ENCODE peak calls at places on chromosome 5, in four cellular contexts. One of them, this sample, is unnamed.

GRCh38 chr5:131720714-131721113 is 76.1 kb downstream of the FNIP1 start:
- DNase-seq in Peyer's patch: no peak
- DNase-seq in uterus: no peak
- DNase-seq in heart left ventricle: no peak
- DNase-seq in this sample: peak

GRCh38 chr5:110973510-110973909 is 98.0 kb upstream of the TSLP start:
- DNase-seq in Peyer's patch: no peak
- DNase-seq in uterus: no peak
- DNase-seq in heart left ventricle: no peak
- DNase-seq in this sample: no peak

GRCh38 chr5:40383719-40384651 is 295.7 kb upstream of the PTGER4 start:
- DNase-seq in Peyer's patch: no peak
- DNase-seq in uterus: no peak
- DNase-seq in heart left ventricle: no peak
- DNase-seq in this sample: peak

GRCh38 chr5:50965621-50966362 is 299.4 kb downstream of the PARP8 start:
- DNase-seq in Peyer's patch: no peak
- DNase-seq in uterus: no peak
- DNase-seq in heart left ventricle: no peak
- DNase-seq in this sample: no peak

GRCh38 chr5:180098991-180099732 is 27.6 kb upstream of the RNF130 start:
- DNase-seq in Peyer's patch: peak
- DNase-seq in uterus: no peak
- DNase-seq in heart left ventricle: no peak
- DNase-seq in this sample: no peak

GRCh38 chr5:77770293-77771005 is 5.7 kb downstream of the TBCA start:
- DNase-seq in Peyer's patch: no peak
- DNase-seq in uterus: no peak
- DNase-seq in heart left ventricle: no peak
- DNase-seq in this sample: no peak

GRCh38 chr5:9348296-9348996 is 197.4 kb downstream of the SEMA5A start:
- DNase-seq in Peyer's patch: peak
- DNase-seq in uterus: no peak
- DNase-seq in heart left ventricle: no peak
- DNase-seq in this sample: peak

GRCh38 chr5:35012796-35013195 is 35.0 kb downstream of the AGXT2 start:
- DNase-seq in Peyer's patch: no peak
- DNase-seq in uterus: no peak
- DNase-seq in heart left ventricle: peak
- DNase-seq in this sample: no peak

GRCh38 chr5:107389130-107389553 is 281.6 kb downstream of the EFNA5 start:
- DNase-seq in Peyer's patch: peak
- DNase-seq in uterus: no peak
- DNase-seq in heart left ventricle: no peak
- DNase-seq in this sample: peak

GRCh38 chr5:173866249-173867172 is 21.6 kb upstream of the CPEB4 start:
- DNase-seq in Peyer's patch: no peak
- DNase-seq in uterus: no peak
- DNase-seq in heart left ventricle: no peak
- DNase-seq in this sample: no peak

GRCh38 chr5:148902478-148902877 is 76.1 kb downstream of the ADRB2 start:
- DNase-seq in Peyer's patch: no peak
- DNase-seq in uterus: no peak
- DNase-seq in heart left ventricle: no peak
- DNase-seq in this sample: no peak

GRCh38 chr5:122985006-122985700 is 51.4 kb downstream of the PPIC start:
- DNase-seq in Peyer's patch: no peak
- DNase-seq in uterus: no peak
- DNase-seq in heart left ventricle: no peak
- DNase-seq in this sample: no peak

GRCh38 chr5:179230061-179230461 is 115.2 kb downstream of the ADAMTS2 start:
- DNase-seq in Peyer's patch: no peak
- DNase-seq in uterus: peak
- DNase-seq in heart left ventricle: no peak
- DNase-seq in this sample: no peak

GRCh38 chr5:137361275-137361674 is 137.9 kb downstream of the SPOCK1 start:
- DNase-seq in Peyer's patch: no peak
- DNase-seq in uterus: no peak
- DNase-seq in heart left ventricle: no peak
- DNase-seq in this sample: peak

GRCh38 chr5:158384535-158385421 is 525.8 kb upstream of the CLINT1 start:
- DNase-seq in Peyer's patch: no peak
- DNase-seq in uterus: no peak
- DNase-seq in heart left ventricle: no peak
- DNase-seq in this sample: peak

GRCh38 chr5:39424751-39425524 is at the start of gene DAB2:
- DNase-seq in Peyer's patch: peak
- DNase-seq in uterus: peak
- DNase-seq in heart left ventricle: peak
- DNase-seq in this sample: peak

GRCh38 chr5:6772886-6773285 is 59.7 kb downstream of the TENT4A start:
- DNase-seq in Peyer's patch: no peak
- DNase-seq in uterus: no peak
- DNase-seq in heart left ventricle: no peak
- DNase-seq in this sample: no peak

GRCh38 chr5:33240552-33240951 is 200.2 kb upstream of the TARS1 start:
- DNase-seq in Peyer's patch: no peak
- DNase-seq in uterus: no peak
- DNase-seq in heart left ventricle: no peak
- DNase-seq in this sample: no peak

GRCh38 chr5:132813599-132814440 is 718 bp downstream of the SOWAHA start:
- DNase-seq in Peyer's patch: peak
- DNase-seq in uterus: no peak
- DNase-seq in heart left ventricle: no peak
- DNase-seq in this sample: peak

GRCh38 chr5:170464280-170465127 is 39.3 kb upstream of the KCNIP1 start:
- DNase-seq in Peyer's patch: no peak
- DNase-seq in uterus: no peak
- DNase-seq in heart left ventricle: no peak
- DNase-seq in this sample: no peak

GRCh38 chr5:27308151-27308550 is 269.8 kb upstream of the CDH9 start:
- DNase-seq in Peyer's patch: no peak
- DNase-seq in uterus: no peak
- DNase-seq in heart left ventricle: no peak
- DNase-seq in this sample: no peak

GRCh38 chr5:93070938-93071337 is 510.1 kb downstream of the NR2F1-AS1 start:
- DNase-seq in Peyer's patch: no peak
- DNase-seq in uterus: no peak
- DNase-seq in heart left ventricle: no peak
- DNase-seq in this sample: no peak

GRCh38 chr5:132470596-132470995 is 20.0 kb downstream of the IRF1 start:
- DNase-seq in Peyer's patch: peak
- DNase-seq in uterus: peak
- DNase-seq in heart left ventricle: no peak
- DNase-seq in this sample: no peak

GRCh38 chr5:36657563-36657995 is 51.2 kb downstream of the SLC1A3 start:
- DNase-seq in Peyer's patch: peak
- DNase-seq in uterus: peak
- DNase-seq in heart left ventricle: peak
- DNase-seq in this sample: peak
- TF ChIP-seq POLR2A in Peyer's patch: no peak
- TF ChIP-seq POLR2A in uterus: no peak
- TF ChIP-seq POLR2A in heart left ventricle: no peak
- TF ChIP-seq POLR2A in this sample: no peak

DNA sequence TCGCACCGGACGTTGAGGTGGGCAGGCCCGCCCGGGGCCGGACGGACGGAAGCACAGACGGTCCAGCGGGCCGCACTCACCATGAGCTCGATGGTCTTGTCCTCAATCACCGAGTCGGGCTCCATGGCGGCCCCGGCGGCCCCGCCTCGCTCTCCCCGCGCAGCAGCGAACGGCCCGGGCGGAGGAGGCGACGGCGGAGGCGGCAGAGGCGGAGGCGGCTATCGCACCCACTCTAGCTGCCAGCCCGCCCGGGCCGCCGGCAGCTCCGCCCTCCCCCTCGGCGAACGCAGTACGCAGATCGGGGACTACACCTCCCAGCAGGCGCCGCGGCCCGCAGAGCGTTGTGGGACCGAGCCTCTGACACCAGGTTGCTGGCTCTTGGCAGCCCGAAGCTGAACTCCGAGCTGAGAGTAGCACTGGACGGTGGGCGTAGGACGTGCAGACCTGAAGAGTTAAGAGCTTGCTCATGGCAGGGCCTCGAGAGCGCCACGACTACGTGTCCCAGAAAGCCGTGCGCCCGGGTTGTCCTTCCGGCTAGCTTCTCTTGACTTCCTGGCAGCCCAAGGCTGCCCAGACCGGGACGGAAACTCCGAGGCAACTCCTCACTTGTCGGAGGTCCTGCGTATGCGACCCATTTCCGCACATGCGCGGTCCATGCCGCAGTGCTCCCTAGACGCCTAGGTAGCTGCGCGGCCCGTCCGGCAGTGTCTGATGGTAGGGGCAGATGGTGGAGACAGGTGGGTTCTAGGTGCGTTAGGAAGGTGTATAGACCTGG is at the start of gene FBXW11:
- DNase-seq in Peyer's patch: peak
- DNase-seq in uterus: peak
- DNase-seq in heart left ventricle: peak
- DNase-seq in this sample: peak
- TF ChIP-seq POLR2A in Peyer's patch: peak
- TF ChIP-seq POLR2A in uterus: peak
- TF ChIP-seq POLR2A in heart left ventricle: no peak
- TF ChIP-seq POLR2A in this sample: peak

GRCh38 chr5:52789378-52789777 is 1.7 kb downstream of the ITGA1 start:
- DNase-seq in Peyer's patch: no peak
- DNase-seq in uterus: no peak
- DNase-seq in heart left ventricle: no peak
- DNase-seq in this sample: no peak

GRCh38 chr5:52786937-52787599 is 648 bp upstream of the ITGA1 start:
- DNase-seq in Peyer's patch: peak
- DNase-seq in uterus: peak
- DNase-seq in heart left ventricle: no peak
- DNase-seq in this sample: peak

GRCh38 chr5:52788505-52788821 is 747 bp downstream of the ITGA1 start:
- DNase-seq in Peyer's patch: no peak
- DNase-seq in uterus: no peak
- DNase-seq in heart left ventricle: no peak
- DNase-seq in this sample: no peak

GRCh38 chr5:52786391-52786790 is 1.3 kb upstream of the ITGA1 start:
- DNase-seq in Peyer's patch: no peak
- DNase-seq in uterus: no peak
- DNase-seq in heart left ventricle: no peak
- DNase-seq in this sample: peak

GRCh38 chr5:52787600-52788504 is at the start of the genes ITGA1 and PELO:
- DNase-seq in Peyer's patch: peak
- DNase-seq in uterus: peak
- DNase-seq in heart left ventricle: peak
- DNase-seq in this sample: peak
- TF ChIP-seq POLR2A in Peyer's patch: no peak
- TF ChIP-seq POLR2A in uterus: peak
- TF ChIP-seq POLR2A in heart left ventricle: no peak
- TF ChIP-seq POLR2A in this sample: no peak

GRCh38 chr5:14029185-14029584 is 84.7 kb upstream of the DNAH5 start:
- DNase-seq in Peyer's patch: no peak
- DNase-seq in uterus: no peak
- DNase-seq in heart left ventricle: no peak
- DNase-seq in this sample: no peak
- TF ChIP-seq POLR2A in Peyer's patch: no peak
- TF ChIP-seq POLR2A in uterus: no peak
- TF ChIP-seq POLR2A in heart left ventricle: no peak
- TF ChIP-seq POLR2A in this sample: no peak

GRCh38 chr5:139439013-139439903 is at the start of gene DNAJC18:
- DNase-seq in Peyer's patch: peak
- DNase-seq in uterus: peak
- DNase-seq in heart left ventricle: peak
- DNase-seq in this sample: peak
- TF ChIP-seq POLR2A in Peyer's patch: peak
- TF ChIP-seq POLR2A in uterus: no peak
- TF ChIP-seq POLR2A in heart left ventricle: no peak
- TF ChIP-seq POLR2A in this sample: peak

DNA sequence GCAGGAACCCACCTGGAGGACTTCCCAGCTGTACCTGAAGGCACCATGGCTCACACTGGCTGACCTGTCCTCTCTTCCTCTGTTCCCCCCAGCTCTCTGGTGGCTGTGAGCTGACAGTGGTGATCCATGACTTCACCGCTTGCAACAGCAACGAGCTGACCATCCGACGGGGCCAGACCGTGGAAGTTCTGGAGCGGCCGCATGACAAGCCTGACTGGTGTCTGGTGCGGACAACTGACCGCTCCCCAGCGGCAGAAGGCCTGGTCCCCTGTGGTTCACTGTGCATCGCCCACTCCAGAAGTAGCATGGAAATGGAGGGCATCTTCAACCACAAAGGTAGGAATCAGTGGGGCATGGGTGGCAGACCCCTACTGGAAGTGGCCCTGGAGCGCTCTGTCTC is 161.9 kb upstream of the OTULINL start:
- DNase-seq in Peyer's patch: no peak
- DNase-seq in uterus: no peak
- DNase-seq in heart left ventricle: no peak
- DNase-seq in this sample: no peak
- TF ChIP-seq POLR2A in Peyer's patch: no peak
- TF ChIP-seq POLR2A in uterus: no peak
- TF ChIP-seq POLR2A in heart left ventricle: no peak
- TF ChIP-seq POLR2A in this sample: no peak

GRCh38 chr5:1481999-1482381 is 36.8 kb upstream of the SLC6A3 start:
- DNase-seq in Peyer's patch: no peak
- DNase-seq in uterus: no peak
- DNase-seq in heart left ventricle: no peak
- DNase-seq in this sample: no peak
- TF ChIP-seq POLR2A in Peyer's patch: no peak
- TF ChIP-seq POLR2A in uterus: no peak
- TF ChIP-seq POLR2A in heart left ventricle: no peak
- TF ChIP-seq POLR2A in this sample: no peak

DNA sequence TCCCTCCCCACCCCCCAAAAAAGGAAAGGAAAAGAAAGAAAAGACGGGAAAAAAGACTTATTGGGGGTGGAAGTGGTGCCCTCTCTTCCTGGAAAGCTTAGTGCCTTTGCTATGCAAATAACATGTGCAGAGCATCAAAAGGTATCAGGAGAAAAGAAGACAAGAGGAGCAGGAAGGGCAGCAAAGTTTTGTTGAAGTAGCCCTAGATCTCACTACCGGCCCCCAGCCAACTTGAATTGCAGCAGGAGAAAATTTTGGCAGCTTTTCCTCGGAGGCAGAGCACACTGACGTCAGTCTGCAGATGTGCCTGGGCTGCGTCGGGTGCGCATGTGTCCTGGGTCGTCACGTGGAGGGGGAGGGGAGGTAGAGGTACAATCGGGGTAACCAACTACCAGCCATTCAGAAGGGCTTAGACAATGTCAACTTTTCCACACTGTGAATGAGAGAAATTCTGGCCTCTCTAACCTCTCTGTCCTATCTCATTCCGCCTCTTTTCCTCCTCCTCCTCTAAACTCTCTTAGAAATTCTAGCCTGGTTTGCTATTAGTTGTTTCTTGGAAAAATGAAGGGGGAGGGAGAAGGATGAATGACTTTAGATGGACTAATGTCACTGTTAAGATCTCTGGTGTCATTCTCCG is at the start of gene ADAMTS6:
- DNase-seq in Peyer's patch: peak
- DNase-seq in uterus: peak
- DNase-seq in heart left ventricle: peak
- DNase-seq in this sample: peak
- TF ChIP-seq POLR2A in Peyer's patch: no peak
- TF ChIP-seq POLR2A in uterus: peak
- TF ChIP-seq POLR2A in heart left ventricle: no peak
- TF ChIP-seq POLR2A in this sample: peak

This sample was measured in endothelial cell of umbilical vein.